ENCODE peak calls at places on chromosome 12, in nine cellular contexts. W is lung, N is RWPE2, O is OCI-LY7, I is neural crest cell, Y is neural progenitor cell, P is heart right ventricle, V is astrocyte of the spinal cord, D is foreskin fibroblast. K is an unnamed sample.

GRCh38 chr12:67483871-67484554 is 164.5 kb upstream of the DYRK2 start:
- DNase-seq in W (no peak), N (no peak), O (no peak), I (no peak), Y (no peak), P (no peak), V (no peak), D (peak; percentile 8), K (no peak)

GRCh38 chr12:101604132-101604531 is 9.4 kb downstream of the MYBPC1 start:
- DNase-seq in W (no peak), N (no peak), O (no peak), I (no peak), Y (no peak), P (no peak), V (no peak), D (no peak), K (no peak)

GRCh38 chr12:80539029-80539428 is 95.0 kb downstream of the PTPRQ start:
- DNase-seq in W (no peak), N (no peak), O (no peak), I (no peak), Y (no peak), P (no peak), V (no peak), D (no peak), K (no peak)

GRCh38 chr12:120767071-120768024 is 41.7 kb downstream of the ACADS start:
- DNase-seq in W (peak; percentile 51), N (no peak), O (peak; percentile 89), I (no peak), Y (no peak), P (no peak), V (no peak), D (no peak), K (no peak)

GRCh38 chr12:237026-237815 is 23.3 kb upstream of the SLC6A12 start:
- DNase-seq in W (no peak), N (no peak), O (no peak), I (no peak), Y (no peak), P (no peak), V (no peak), D (no peak), K (no peak)

GRCh38 chr12:76533331-76533730 is 26.2 kb downstream of the OSBPL8 start:
- DNase-seq in W (no peak), N (no peak), O (no peak), I (no peak), Y (no peak), P (no peak), V (no peak), D (no peak), K (no peak)

GRCh38 chr12:122121341-122122192 is 43.0 kb downstream of the MLXIP start:
- DNase-seq in W (no peak), N (no peak), O (no peak), I (no peak), Y (peak; percentile 0), P (no peak), V (no peak), D (no peak), K (no peak)

GRCh38 chr12:57852620-57853509 is 6.3 kb upstream of the CTDSP2 start:
- DNase-seq in W (peak; percentile 52), N (no peak), O (no peak), I (peak; percentile 40), Y (peak; percentile 92), P (peak; percentile 55), V (no peak), D (peak; percentile 32), K (peak; percentile 73)

GRCh38 chr12:94941440-94941862 is 62.0 kb downstream of the NDUFA12 start:
- DNase-seq in W (peak; percentile 29), N (peak; percentile 74), O (no peak), I (no peak), Y (peak; percentile 11), P (peak; percentile 40), V (peak; percentile 83), D (peak; percentile 89), K (no peak)

GRCh38 chr12:112112423-112113132 is 4.0 kb upstream of the NAA25 start:
- DNase-seq in W (peak; percentile 63), N (peak; percentile 90), O (no peak), I (no peak), Y (no peak), P (no peak), V (no peak), D (no peak), K (no peak)

GRCh38 chr12:121214171-121214777 is 4.3 kb downstream of the P2RX4 start:
- DNase-seq in W (no peak), N (no peak), O (no peak), I (no peak), Y (no peak), P (no peak), V (no peak), D (peak; percentile 66), K (no peak)

GRCh38 chr12:31877884-31878283 is 81.3 kb upstream of the RESF1 start:
- DNase-seq in W (no peak), N (no peak), O (no peak), I (no peak), Y (no peak), P (no peak), V (no peak), D (no peak), K (no peak)

GRCh38 chr12:77940566-77940965 is 109.9 kb downstream of the NAV3 start:
- DNase-seq in W (no peak), N (no peak), O (no peak), I (no peak), Y (no peak), P (no peak), V (no peak), D (peak; percentile 84), K (no peak)

GRCh38 chr12:6197996-6198395 is 2.2 kb upstream of the CD9 start:
- DNase-seq in W (no peak), N (no peak), O (no peak), I (no peak), Y (peak; percentile 46), P (no peak), V (no peak), D (no peak), K (peak; percentile 39)

GRCh38 chr12:87779858-87780498 is 249.2 kb downstream of the C12orf50 start:
- DNase-seq in W (no peak), N (no peak), O (no peak), I (no peak), Y (no peak), P (no peak), V (no peak), D (no peak), K (no peak)

GRCh38 chr12:130953783-130954543 is at the start of gene ADGRD1:
- DNase-seq in W (peak; percentile 81), N (no peak), O (no peak), I (no peak), Y (no peak), P (peak; percentile 54), V (no peak), D (peak; percentile 75), K (peak; percentile 59)

GRCh38 chr12:46383654-46384450 is 11.3 kb upstream of the SLC38A2 start:
- DNase-seq in W (peak; percentile 88), N (peak; percentile 93), O (peak; percentile 37), I (peak; percentile 31), Y (no peak), P (peak; percentile 94), V (peak; percentile 96), D (peak; percentile 98), K (no peak)
- TF ChIP-seq CTCF in W (no peak), N (no peak), O (no peak), I (peak; percentile 23), Y (no peak), P (no peak), V (peak; percentile 6), D (no peak), K (no peak)

DNA sequence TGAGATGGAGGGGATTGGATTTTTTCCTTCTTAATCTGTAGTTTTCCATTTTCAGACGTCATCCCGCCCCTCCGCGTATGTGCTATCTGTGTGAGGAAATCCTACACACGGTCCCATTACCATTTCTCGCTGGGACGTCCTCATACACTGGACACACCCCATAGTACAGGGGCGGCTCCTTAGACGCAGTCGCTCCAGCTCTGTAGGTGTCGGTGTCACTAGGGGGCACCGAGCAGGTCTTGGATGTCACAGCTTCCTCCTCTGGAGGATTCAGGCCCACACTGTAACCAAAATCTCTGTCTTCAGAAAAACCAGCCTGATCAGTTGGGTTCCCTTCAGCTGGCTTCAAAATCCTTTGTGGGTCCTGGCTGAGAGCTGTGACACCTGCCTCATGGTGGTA is 7.1 kb downstream of the ANKLE2 start:
- DNase-seq in W (no peak), N (no peak), O (no peak), I (no peak), Y (no peak), P (peak; percentile 1), V (no peak), D (no peak), K (no peak)
- TF ChIP-seq CTCF in W (no peak), N (no peak), O (peak; percentile 67), I (no peak), Y (no peak), P (no peak), V (no peak), D (no peak), K (no peak)

GRCh38 chr12:49951411-49952105 is 1.0 kb downstream of the AQP2 start:
- DNase-seq in W (no peak), N (peak; percentile 31), O (no peak), I (no peak), Y (no peak), P (no peak), V (no peak), D (no peak), K (no peak)

GRCh38 chr12:49950310-49951251 is at the start of gene AQP2:
- DNase-seq in W (no peak), N (peak; percentile 31), O (no peak), I (no peak), Y (no peak), P (no peak), V (no peak), D (no peak), K (no peak)

GRCh38 chr12:49953961-49954835 is 3.7 kb downstream of the AQP2 start:
- DNase-seq in W (no peak), N (peak; percentile 38), O (no peak), I (no peak), Y (no peak), P (no peak), V (no peak), D (no peak), K (no peak)

GRCh38 chr12:49953146-49953545 is 2.6 kb downstream of the AQP2 start:
- DNase-seq in W (no peak), N (peak; percentile 36), O (no peak), I (no peak), Y (no peak), P (no peak), V (no peak), D (no peak), K (no peak)

GRCh38 chr12:49952396-49953055 is 2.0 kb downstream of the AQP2 start:
- DNase-seq in W (no peak), N (peak; percentile 19), O (no peak), I (no peak), Y (no peak), P (no peak), V (no peak), D (no peak), K (no peak)
- TF ChIP-seq CTCF in W (no peak), N (no peak), O (no peak), I (no peak), Y (no peak), P (no peak), V (no peak), D (no peak), K (no peak)

DNA sequence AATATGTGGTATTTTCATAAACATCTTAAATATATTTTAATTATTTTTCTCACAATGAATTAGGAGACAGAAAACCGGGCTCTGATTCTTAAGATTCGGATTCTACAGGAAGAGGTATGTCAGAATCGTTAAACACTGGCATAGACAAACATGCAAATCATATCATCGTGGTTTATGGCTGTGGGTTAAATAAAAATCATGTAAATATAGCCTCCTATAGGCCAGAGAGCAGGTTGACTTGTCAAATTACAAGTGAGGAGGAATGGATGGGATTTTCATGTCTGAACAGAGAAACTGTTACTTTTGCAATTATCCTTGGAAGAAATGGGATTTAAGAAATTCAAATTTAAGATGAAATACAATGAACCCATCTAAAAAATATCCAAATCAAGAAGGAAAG is 74.9 kb upstream of the BCAT1 start:
- DNase-seq in W (no peak), N (no peak), O (peak; percentile 81), I (no peak), Y (no peak), P (no peak), V (no peak), D (no peak), K (no peak)
- TF ChIP-seq CTCF in W (no peak), N (no peak), O (peak; percentile 45), I (no peak), Y (no peak), P (no peak), V (no peak), D (no peak), K (no peak)